ENCODE peak calls at places on chromosomes 12 and 14, in eight cellular contexts. One of them, this sample, is unnamed.

GRCh38 chr12:26987634-26988424 is 26.4 kb downstream of the TM7SF3 start:
- DNase-seq in IMR-90: peak; percentile 17
- DNase-seq in BJ: peak; percentile 26
- DNase-seq in A549: no peak
- DNase-seq in K562: no peak
- DNase-seq in esophagus squamous epithelium: no peak
- DNase-seq in mucosa of descending colon: no peak
- DNase-seq in choroid plexus epithelial cell: peak; percentile 10
- DNase-seq in this sample: no peak

GRCh38 chr12:127147724-127148123 is 1119.2 kb upstream of the TMEM132C start:
- DNase-seq in K562: no peak
- DNase-seq in IMR-90: no peak
- DNase-seq in A549: no peak
- DNase-seq in choroid plexus epithelial cell: no peak
- DNase-seq in mucosa of descending colon: no peak
- DNase-seq in esophagus squamous epithelium: no peak
- DNase-seq in BJ: no peak
- DNase-seq in this sample: no peak

GRCh38 chr14:37681486-37681885 is 86.1 kb downstream of the TTC6 start:
- DNase-seq in esophagus squamous epithelium: no peak
- DNase-seq in choroid plexus epithelial cell: no peak
- DNase-seq in IMR-90: no peak
- DNase-seq in A549: no peak
- DNase-seq in K562: no peak
- DNase-seq in BJ: no peak
- DNase-seq in mucosa of descending colon: no peak
- DNase-seq in this sample: no peak

GRCh38 chr12:30836656-30837445 is 82.1 kb upstream of the CAPRIN2 start:
- DNase-seq in esophagus squamous epithelium: no peak
- DNase-seq in K562: no peak
- DNase-seq in mucosa of descending colon: no peak
- DNase-seq in A549: no peak
- DNase-seq in IMR-90: no peak
- DNase-seq in BJ: no peak
- DNase-seq in choroid plexus epithelial cell: no peak
- DNase-seq in this sample: no peak

GRCh38 chr12:116375278-116375842 is 97.9 kb upstream of the MED13L start:
- DNase-seq in IMR-90: no peak
- DNase-seq in esophagus squamous epithelium: no peak
- DNase-seq in mucosa of descending colon: no peak
- DNase-seq in BJ: no peak
- DNase-seq in K562: no peak
- DNase-seq in choroid plexus epithelial cell: no peak
- DNase-seq in A549: no peak
- DNase-seq in this sample: no peak

GRCh38 chr12:19095869-19096480 is 33.6 kb upstream of the PLEKHA5 start:
- DNase-seq in A549: no peak
- DNase-seq in IMR-90: peak; percentile 17
- DNase-seq in BJ: no peak
- DNase-seq in choroid plexus epithelial cell: peak; percentile 22
- DNase-seq in esophagus squamous epithelium: no peak
- DNase-seq in K562: no peak
- DNase-seq in mucosa of descending colon: no peak
- DNase-seq in this sample: no peak

GRCh38 chr14:105223260-105223659 is 25.1 kb upstream of the BTBD6 start:
- DNase-seq in mucosa of descending colon: no peak
- DNase-seq in BJ: no peak
- DNase-seq in choroid plexus epithelial cell: no peak
- DNase-seq in K562: no peak
- DNase-seq in A549: no peak
- DNase-seq in esophagus squamous epithelium: no peak
- DNase-seq in IMR-90: no peak
- DNase-seq in this sample: no peak

GRCh38 chr12:91222746-91223145 is 40.1 kb upstream of the DCN start:
- DNase-seq in K562: no peak
- DNase-seq in BJ: peak; percentile 36
- DNase-seq in choroid plexus epithelial cell: peak; percentile 50
- DNase-seq in A549: no peak
- DNase-seq in IMR-90: peak; percentile 78
- DNase-seq in mucosa of descending colon: no peak
- DNase-seq in esophagus squamous epithelium: no peak
- DNase-seq in this sample: no peak

GRCh38 chr12:32053881-32054624 is 52.6 kb upstream of the BICD1 start:
- DNase-seq in mucosa of descending colon: no peak
- DNase-seq in A549: no peak
- DNase-seq in K562: peak; percentile 45
- DNase-seq in BJ: no peak
- DNase-seq in esophagus squamous epithelium: no peak
- DNase-seq in choroid plexus epithelial cell: peak; percentile 44
- DNase-seq in IMR-90: peak; percentile 40
- DNase-seq in this sample: no peak

GRCh38 chr12:54251667-54252284 is 28.1 kb downstream of the CBX5 start:
- DNase-seq in mucosa of descending colon: no peak
- DNase-seq in A549: peak; percentile 69
- DNase-seq in choroid plexus epithelial cell: peak; percentile 78
- DNase-seq in esophagus squamous epithelium: no peak
- DNase-seq in K562: peak; percentile 62
- DNase-seq in BJ: no peak
- DNase-seq in IMR-90: peak; percentile 60
- DNase-seq in this sample: no peak

GRCh38 chr12:6171409-6172015 is 28.7 kb upstream of the CD9 start:
- DNase-seq in K562: peak; percentile 20
- DNase-seq in choroid plexus epithelial cell: no peak
- DNase-seq in BJ: no peak
- DNase-seq in mucosa of descending colon: no peak
- DNase-seq in IMR-90: no peak
- DNase-seq in A549: no peak
- DNase-seq in esophagus squamous epithelium: no peak
- DNase-seq in this sample: no peak

GRCh38 chr14:51087024-51087423 is 7.9 kb downstream of the TRIM9 start:
- DNase-seq in mucosa of descending colon: peak; percentile 80
- DNase-seq in A549: peak; percentile 41
- DNase-seq in choroid plexus epithelial cell: no peak
- DNase-seq in IMR-90: no peak
- DNase-seq in K562: peak; percentile 39
- DNase-seq in esophagus squamous epithelium: no peak
- DNase-seq in BJ: no peak
- DNase-seq in this sample: no peak

GRCh38 chr12:54419088-54419887 is at the start of gene ITGA5:
- DNase-seq in mucosa of descending colon: peak; percentile 69
- DNase-seq in BJ: no peak
- DNase-seq in A549: peak; percentile 90
- DNase-seq in esophagus squamous epithelium: no peak
- DNase-seq in IMR-90: peak; percentile 69
- DNase-seq in K562: peak; percentile 82
- DNase-seq in choroid plexus epithelial cell: no peak
- DNase-seq in this sample: peak; percentile 90

GRCh38 chr14:70416322-70416716 is 571 bp downstream of the SYNJ2BP start:
- DNase-seq in A549: no peak
- DNase-seq in IMR-90: peak; percentile 8
- DNase-seq in mucosa of descending colon: no peak
- DNase-seq in K562: no peak
- DNase-seq in esophagus squamous epithelium: no peak
- DNase-seq in BJ: no peak
- DNase-seq in choroid plexus epithelial cell: peak; percentile 14
- DNase-seq in this sample: no peak

GRCh38 chr14:59435106-59435505 is 30.1 kb downstream of the GPR135 start:
- DNase-seq in IMR-90: no peak
- DNase-seq in K562: no peak
- DNase-seq in mucosa of descending colon: no peak
- DNase-seq in esophagus squamous epithelium: no peak
- DNase-seq in A549: no peak
- DNase-seq in choroid plexus epithelial cell: no peak
- DNase-seq in BJ: no peak
- DNase-seq in this sample: no peak

GRCh38 chr14:99541677-99542470 is 60.7 kb downstream of the CCNK start:
- DNase-seq in K562: no peak
- DNase-seq in choroid plexus epithelial cell: no peak
- DNase-seq in A549: no peak
- DNase-seq in BJ: no peak
- DNase-seq in IMR-90: no peak
- DNase-seq in esophagus squamous epithelium: no peak
- DNase-seq in mucosa of descending colon: no peak
- DNase-seq in this sample: no peak

GRCh38 chr12:68854554-68854953 is 46.6 kb downstream of the MDM2 start:
- DNase-seq in IMR-90: no peak
- DNase-seq in esophagus squamous epithelium: no peak
- DNase-seq in BJ: no peak
- DNase-seq in A549: no peak
- DNase-seq in choroid plexus epithelial cell: no peak
- DNase-seq in K562: no peak
- DNase-seq in mucosa of descending colon: no peak
- DNase-seq in this sample: no peak

GRCh38 chr14:64478634-64479250 is 13.4 kb downstream of the AKAP5 start:
- DNase-seq in choroid plexus epithelial cell: peak; percentile 55
- DNase-seq in esophagus squamous epithelium: no peak
- DNase-seq in mucosa of descending colon: no peak
- DNase-seq in A549: peak; percentile 44
- DNase-seq in K562: no peak
- DNase-seq in BJ: no peak
- DNase-seq in IMR-90: peak; percentile 37
- DNase-seq in this sample: no peak

DNA sequence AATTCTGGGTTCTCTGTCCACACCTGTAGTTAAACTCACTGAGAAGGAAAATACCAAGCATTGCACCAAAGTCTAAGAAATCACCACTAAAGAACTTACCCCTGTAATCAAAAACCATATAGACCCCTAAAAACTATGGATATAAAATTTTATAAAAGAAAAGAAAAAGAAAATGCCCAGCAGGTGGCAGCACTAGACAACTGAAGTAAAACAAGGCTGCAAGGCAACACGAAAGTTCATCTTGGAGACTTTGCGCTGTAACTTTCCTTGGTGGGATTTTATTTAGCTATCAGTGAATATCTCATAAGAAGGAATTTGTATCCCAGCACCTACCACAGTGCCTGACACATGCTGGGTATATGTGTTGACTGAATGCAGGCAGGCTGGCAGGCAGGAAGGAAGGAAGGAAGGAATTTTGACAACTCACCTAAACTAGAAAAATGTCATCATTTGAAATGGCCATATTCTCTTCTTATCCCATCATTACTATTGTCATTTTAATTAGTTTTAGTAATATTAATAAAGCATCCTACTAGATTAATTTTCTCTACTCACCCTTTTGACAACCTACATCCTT is 68.2 kb upstream of the ETV6 start:
- DNase-seq in choroid plexus epithelial cell: peak; percentile 86
- DNase-seq in esophagus squamous epithelium: no peak
- DNase-seq in IMR-90: peak; percentile 78
- DNase-seq in BJ: no peak
- DNase-seq in A549: peak; percentile 43
- DNase-seq in mucosa of descending colon: no peak
- DNase-seq in K562: peak; percentile 22
- DNase-seq in this sample: no peak
- TF ChIP-seq CTCF in choroid plexus epithelial cell: peak; percentile 60
- TF ChIP-seq CTCF in esophagus squamous epithelium: peak; percentile 65
- TF ChIP-seq CTCF in IMR-90: peak; percentile 63
- TF ChIP-seq CTCF in BJ: peak; percentile 27
- TF ChIP-seq CTCF in A549: peak; percentile 90
- TF ChIP-seq CTCF in mucosa of descending colon: no peak
- TF ChIP-seq CTCF in K562: peak; percentile 28
- TF ChIP-seq CTCF in this sample: peak; percentile 58

DNA sequence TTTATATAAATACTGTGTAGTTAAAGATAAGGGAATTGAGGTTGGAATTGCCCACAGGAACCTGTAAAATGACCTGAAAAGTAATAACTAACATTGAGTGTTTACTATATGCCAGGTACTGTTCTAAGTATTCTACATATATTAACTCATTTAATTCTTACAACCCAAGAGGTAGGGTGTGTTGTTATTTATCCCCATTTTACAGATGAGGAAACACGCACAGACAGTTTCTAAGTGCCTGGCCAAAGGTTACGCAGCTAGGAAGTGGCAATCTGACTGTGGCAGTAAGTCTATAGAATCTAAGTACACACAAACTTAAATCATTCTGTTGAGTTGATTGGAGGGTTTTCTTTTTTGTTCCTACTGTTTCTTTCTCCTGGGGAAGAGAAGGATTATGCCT is 1.1 kb upstream of the TSPAN31 start:
- DNase-seq in K562: no peak
- DNase-seq in A549: no peak
- DNase-seq in choroid plexus epithelial cell: no peak
- DNase-seq in IMR-90: no peak
- DNase-seq in BJ: no peak
- DNase-seq in mucosa of descending colon: no peak
- DNase-seq in esophagus squamous epithelium: no peak
- DNase-seq in this sample: no peak
- H3K4me3 ChIP-seq in K562: no peak overlapping the region
- H3K4me3 ChIP-seq in A549: peak overlapping the region; percentile 70
- H3K4me3 ChIP-seq in choroid plexus epithelial cell: no peak overlapping the region
- H3K4me3 ChIP-seq in IMR-90: no peak overlapping the region
- H3K4me3 ChIP-seq in BJ: no peak overlapping the region
- H3K4me3 ChIP-seq in mucosa of descending colon: no peak overlapping the region
- H3K4me3 ChIP-seq in esophagus squamous epithelium: no peak overlapping the region
- H3K4me3 ChIP-seq in this sample: peak overlapping the region; percentile 98

DNA sequence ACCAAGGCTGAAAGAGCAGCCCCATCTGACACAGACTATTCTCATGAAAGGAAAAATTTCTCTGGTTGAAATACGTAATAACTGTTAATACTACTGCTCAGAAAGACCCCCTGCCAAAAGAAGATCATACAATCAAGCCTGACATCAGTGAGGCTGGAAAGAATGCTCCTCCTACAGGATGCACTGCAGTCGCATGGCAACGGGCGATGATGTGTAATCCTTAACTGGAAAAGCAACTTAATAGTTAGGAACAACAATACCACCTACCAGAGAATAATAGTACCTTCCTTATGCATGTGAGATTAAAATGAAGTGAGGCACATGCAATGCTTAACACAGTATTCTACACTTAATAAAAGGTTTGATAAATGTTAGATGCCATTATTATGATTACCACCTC is 1.2 kb upstream of the GOLGA5 start:
- DNase-seq in IMR-90: no peak
- DNase-seq in esophagus squamous epithelium: no peak
- DNase-seq in K562: no peak
- DNase-seq in A549: no peak
- DNase-seq in mucosa of descending colon: no peak
- DNase-seq in choroid plexus epithelial cell: peak; percentile 53
- DNase-seq in BJ: no peak
- DNase-seq in this sample: no peak
- TF ChIP-seq CTCF in IMR-90: no peak
- TF ChIP-seq CTCF in esophagus squamous epithelium: no peak
- TF ChIP-seq CTCF in K562: no peak
- TF ChIP-seq CTCF in A549: no peak
- TF ChIP-seq CTCF in mucosa of descending colon: no peak
- TF ChIP-seq CTCF in choroid plexus epithelial cell: peak; percentile 16
- TF ChIP-seq CTCF in BJ: no peak
- TF ChIP-seq CTCF in this sample: no peak

GRCh38 chr12:79067977-79068376 is 203.4 kb downstream of the SYT1 start:
- DNase-seq in mucosa of descending colon: no peak
- DNase-seq in choroid plexus epithelial cell: no peak
- DNase-seq in esophagus squamous epithelium: no peak
- DNase-seq in K562: no peak
- DNase-seq in A549: no peak
- DNase-seq in BJ: no peak
- DNase-seq in IMR-90: no peak
- DNase-seq in this sample: no peak
- H3K4me3 ChIP-seq in mucosa of descending colon: no peak overlapping the region
- H3K4me3 ChIP-seq in choroid plexus epithelial cell: no peak overlapping the region
- H3K4me3 ChIP-seq in esophagus squamous epithelium: no peak overlapping the region
- H3K4me3 ChIP-seq in K562: no peak overlapping the region
- H3K4me3 ChIP-seq in A549: no peak overlapping the region
- H3K4me3 ChIP-seq in BJ: no peak overlapping the region
- H3K4me3 ChIP-seq in IMR-90: no peak overlapping the region
- H3K4me3 ChIP-seq in this sample: no peak overlapping the region

This sample was measured in coronary artery.